ENCODE peak calls at places on chromosome 21, in eight cellular contexts. One of them, this sample, is unnamed.

GRCh38 chr21:39088831-39089380 is 94.3 kb downstream of the PSMG1 start:
- DNase-seq in PC-3: peak; percentile 66
- DNase-seq in mesenchymal stem cell: no peak
- DNase-seq in HCT116: no peak
- DNase-seq in kidney: no peak
- DNase-seq in colonic mucosa: no peak
- DNase-seq in keratinocyte: no peak
- DNase-seq in neuronal stem cell: no peak
- DNase-seq in this sample: peak; percentile 52

GRCh38 chr21:37220433-37220980 is 46.6 kb downstream of the VPS26C start:
- DNase-seq in mesenchymal stem cell: no peak
- DNase-seq in kidney: no peak
- DNase-seq in neuronal stem cell: no peak
- DNase-seq in HCT116: no peak
- DNase-seq in colonic mucosa: no peak
- DNase-seq in keratinocyte: no peak
- DNase-seq in PC-3: no peak
- DNase-seq in this sample: peak; percentile 69

GRCh38 chr21:38797470-38797869 is 8.3 kb upstream of the ETS2 start:
- DNase-seq in kidney: peak; percentile 52
- DNase-seq in keratinocyte: no peak
- DNase-seq in mesenchymal stem cell: peak; percentile 69
- DNase-seq in colonic mucosa: no peak
- DNase-seq in PC-3: peak; percentile 89
- DNase-seq in HCT116: peak; percentile 65
- DNase-seq in neuronal stem cell: no peak
- DNase-seq in this sample: peak; percentile 37

GRCh38 chr21:42067531-42068255 is 3.4 kb upstream of the UMODL1 start:
- DNase-seq in HCT116: no peak
- DNase-seq in kidney: peak; percentile 32
- DNase-seq in mesenchymal stem cell: no peak
- DNase-seq in colonic mucosa: no peak
- DNase-seq in PC-3: no peak
- DNase-seq in neuronal stem cell: no peak
- DNase-seq in keratinocyte: no peak
- DNase-seq in this sample: no peak

GRCh38 chr21:15788847-15789548 is 59.2 kb downstream of the USP25 start:
- DNase-seq in neuronal stem cell: no peak
- DNase-seq in kidney: no peak
- DNase-seq in mesenchymal stem cell: peak; percentile 66
- DNase-seq in PC-3: peak; percentile 37
- DNase-seq in colonic mucosa: no peak
- DNase-seq in HCT116: no peak
- DNase-seq in keratinocyte: no peak
- DNase-seq in this sample: peak; percentile 32

GRCh38 chr21:42113926-42114409 is 42.9 kb downstream of the UMODL1 start:
- DNase-seq in neuronal stem cell: no peak
- DNase-seq in keratinocyte: no peak
- DNase-seq in mesenchymal stem cell: peak; percentile 24
- DNase-seq in kidney: peak; percentile 32
- DNase-seq in PC-3: peak; percentile 82
- DNase-seq in HCT116: no peak
- DNase-seq in colonic mucosa: no peak
- DNase-seq in this sample: peak; percentile 88

GRCh38 chr21:43266534-43266933 is 97.7 kb downstream of the CRYAA start:
- DNase-seq in neuronal stem cell: no peak
- DNase-seq in HCT116: no peak
- DNase-seq in colonic mucosa: no peak
- DNase-seq in kidney: peak; percentile 9
- DNase-seq in keratinocyte: no peak
- DNase-seq in mesenchymal stem cell: peak; percentile 31
- DNase-seq in PC-3: no peak
- DNase-seq in this sample: peak; percentile 57

GRCh38 chr21:42239973-42240372 is 21.0 kb downstream of the ABCG1 start:
- DNase-seq in HCT116: no peak
- DNase-seq in PC-3: no peak
- DNase-seq in kidney: no peak
- DNase-seq in colonic mucosa: no peak
- DNase-seq in keratinocyte: no peak
- DNase-seq in neuronal stem cell: no peak
- DNase-seq in mesenchymal stem cell: no peak
- DNase-seq in this sample: no peak

GRCh38 chr21:41593784-41594138 is 85.8 kb upstream of the TMPRSS2 start:
- DNase-seq in mesenchymal stem cell: no peak
- DNase-seq in HCT116: no peak
- DNase-seq in colonic mucosa: peak; percentile 47
- DNase-seq in kidney: no peak
- DNase-seq in keratinocyte: no peak
- DNase-seq in PC-3: no peak
- DNase-seq in neuronal stem cell: no peak
- DNase-seq in this sample: no peak

GRCh38 chr21:35578350-35578782 is 482.0 kb downstream of the SETD4 start:
- DNase-seq in PC-3: no peak
- DNase-seq in HCT116: no peak
- DNase-seq in keratinocyte: no peak
- DNase-seq in colonic mucosa: no peak
- DNase-seq in mesenchymal stem cell: peak; percentile 75
- DNase-seq in kidney: no peak
- DNase-seq in neuronal stem cell: no peak
- DNase-seq in this sample: peak; percentile 95

GRCh38 chr21:29749957-29750356 is 189.8 kb downstream of the GRIK1 start:
- DNase-seq in kidney: no peak
- DNase-seq in HCT116: no peak
- DNase-seq in PC-3: no peak
- DNase-seq in keratinocyte: no peak
- DNase-seq in mesenchymal stem cell: no peak
- DNase-seq in neuronal stem cell: no peak
- DNase-seq in colonic mucosa: no peak
- DNase-seq in this sample: no peak

GRCh38 chr21:42558368-42558767 is 44.7 kb downstream of the SLC37A1 start:
- DNase-seq in kidney: no peak
- DNase-seq in neuronal stem cell: no peak
- DNase-seq in mesenchymal stem cell: no peak
- DNase-seq in colonic mucosa: no peak
- DNase-seq in HCT116: no peak
- DNase-seq in PC-3: no peak
- DNase-seq in keratinocyte: no peak
- DNase-seq in this sample: no peak

GRCh38 chr21:37787456-37787855 is 128.8 kb downstream of the KCNJ6 start:
- DNase-seq in HCT116: no peak
- DNase-seq in mesenchymal stem cell: peak; percentile 87
- DNase-seq in keratinocyte: peak; percentile 55
- DNase-seq in colonic mucosa: no peak
- DNase-seq in neuronal stem cell: no peak
- DNase-seq in PC-3: peak; percentile 62
- DNase-seq in kidney: no peak
- DNase-seq in this sample: peak; percentile 84

GRCh38 chr21:31670065-31670464 is 10.6 kb downstream of the SOD1 start:
- DNase-seq in keratinocyte: no peak
- DNase-seq in HCT116: no peak
- DNase-seq in PC-3: no peak
- DNase-seq in kidney: no peak
- DNase-seq in neuronal stem cell: no peak
- DNase-seq in mesenchymal stem cell: no peak
- DNase-seq in colonic mucosa: no peak
- DNase-seq in this sample: no peak

GRCh38 chr21:33949516-33950424 is 34.2 kb upstream of the ATP5PO start:
- DNase-seq in neuronal stem cell: no peak
- DNase-seq in keratinocyte: no peak
- DNase-seq in PC-3: no peak
- DNase-seq in mesenchymal stem cell: no peak
- DNase-seq in kidney: no peak
- DNase-seq in colonic mucosa: no peak
- DNase-seq in HCT116: no peak
- DNase-seq in this sample: no peak

GRCh38 chr21:40809673-40810072 is 37.3 kb downstream of the DSCAM start:
- DNase-seq in HCT116: no peak
- DNase-seq in neuronal stem cell: no peak
- DNase-seq in PC-3: no peak
- DNase-seq in kidney: no peak
- DNase-seq in colonic mucosa: no peak
- DNase-seq in keratinocyte: no peak
- DNase-seq in mesenchymal stem cell: no peak
- DNase-seq in this sample: peak; percentile 0

GRCh38 chr21:36551731-36552457 is 72.0 kb upstream of the CLDN14 start:
- DNase-seq in PC-3: no peak
- DNase-seq in kidney: no peak
- DNase-seq in neuronal stem cell: no peak
- DNase-seq in keratinocyte: no peak
- DNase-seq in mesenchymal stem cell: no peak
- DNase-seq in colonic mucosa: no peak
- DNase-seq in HCT116: no peak
- DNase-seq in this sample: peak; percentile 95

GRCh38 chr21:28421716-28422480 is 570.8 kb downstream of the LTN1 start:
- DNase-seq in neuronal stem cell: no peak
- DNase-seq in kidney: no peak
- DNase-seq in PC-3: peak; percentile 58
- DNase-seq in HCT116: no peak
- DNase-seq in mesenchymal stem cell: no peak
- DNase-seq in keratinocyte: no peak
- DNase-seq in colonic mucosa: no peak
- DNase-seq in this sample: peak; percentile 84

GRCh38 chr21:28426545-28426944 is 566.1 kb downstream of the LTN1 start:
- DNase-seq in mesenchymal stem cell: no peak
- DNase-seq in kidney: no peak
- DNase-seq in HCT116: no peak
- DNase-seq in colonic mucosa: no peak
- DNase-seq in PC-3: no peak
- DNase-seq in neuronal stem cell: no peak
- DNase-seq in keratinocyte: no peak
- DNase-seq in this sample: no peak

GRCh38 chr21:28419811-28420210 is 572.9 kb downstream of the LTN1 start:
- DNase-seq in PC-3: peak; percentile 15
- DNase-seq in HCT116: no peak
- DNase-seq in neuronal stem cell: no peak
- DNase-seq in kidney: no peak
- DNase-seq in colonic mucosa: no peak
- DNase-seq in keratinocyte: no peak
- DNase-seq in mesenchymal stem cell: no peak
- DNase-seq in this sample: no peak

GRCh38 chr21:28427356-28428022 is 565.2 kb downstream of the LTN1 start:
- DNase-seq in mesenchymal stem cell: no peak
- DNase-seq in keratinocyte: no peak
- DNase-seq in kidney: no peak
- DNase-seq in neuronal stem cell: no peak
- DNase-seq in PC-3: peak; percentile 71
- DNase-seq in colonic mucosa: no peak
- DNase-seq in HCT116: no peak
- DNase-seq in this sample: peak; percentile 61

DNA sequence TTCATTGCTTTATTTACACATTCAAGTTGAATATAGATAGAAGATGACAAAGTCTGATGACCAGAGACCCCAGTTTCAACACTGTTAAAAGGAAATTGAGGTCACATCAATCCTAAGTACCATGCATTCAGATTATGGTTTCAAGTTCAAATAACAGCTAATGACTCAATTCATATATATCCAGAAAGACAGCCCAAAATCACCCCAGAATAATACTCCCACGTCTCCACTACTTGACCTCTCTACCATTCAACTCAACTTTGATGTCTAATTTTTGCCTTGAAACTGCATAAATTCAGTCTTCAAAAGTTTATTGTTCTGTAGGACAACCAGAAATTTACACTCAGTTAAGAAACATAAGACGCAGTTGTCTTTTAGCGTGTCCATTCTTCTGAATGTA is 569.2 kb downstream of the LTN1 start:
- DNase-seq in colonic mucosa: no peak
- DNase-seq in neuronal stem cell: no peak
- DNase-seq in mesenchymal stem cell: no peak
- DNase-seq in keratinocyte: no peak
- DNase-seq in HCT116: no peak
- DNase-seq in PC-3: no peak
- DNase-seq in kidney: no peak
- DNase-seq in this sample: no peak
- H3K9ac ChIP-seq in colonic mucosa: no peak overlapping the region
- H3K9ac ChIP-seq in neuronal stem cell: no peak overlapping the region
- H3K9ac ChIP-seq in mesenchymal stem cell: no peak overlapping the region
- H3K9ac ChIP-seq in keratinocyte: no peak overlapping the region
- H3K9ac ChIP-seq in HCT116: no peak overlapping the region
- H3K9ac ChIP-seq in PC-3: no peak overlapping the region
- H3K9ac ChIP-seq in kidney: no peak overlapping the region
- H3K9ac ChIP-seq in this sample: no peak overlapping the region

GRCh38 chr21:28521932-28522826 is 470.5 kb downstream of the LTN1 start:
- DNase-seq in HCT116: no peak
- DNase-seq in mesenchymal stem cell: peak; percentile 13
- DNase-seq in neuronal stem cell: no peak
- DNase-seq in keratinocyte: no peak
- DNase-seq in PC-3: peak; percentile 54
- DNase-seq in colonic mucosa: no peak
- DNase-seq in kidney: no peak
- DNase-seq in this sample: peak; percentile 62
- H3K9me3 ChIP-seq in HCT116: peaks cover 7% of the 10 kb centered on the region
- H3K9me3 ChIP-seq in mesenchymal stem cell: no peaks in the 10 kb centered on the region
- H3K9me3 ChIP-seq in neuronal stem cell: no peaks in the 10 kb centered on the region
- H3K9me3 ChIP-seq in keratinocyte: no peaks in the 10 kb centered on the region
- H3K9me3 ChIP-seq in PC-3: no peaks in the 10 kb centered on the region
- H3K9me3 ChIP-seq in colonic mucosa: no peaks in the 10 kb centered on the region
- H3K9me3 ChIP-seq in kidney: no peaks in the 10 kb centered on the region
- H3K9me3 ChIP-seq in this sample: no peaks in the 10 kb centered on the region

DNA sequence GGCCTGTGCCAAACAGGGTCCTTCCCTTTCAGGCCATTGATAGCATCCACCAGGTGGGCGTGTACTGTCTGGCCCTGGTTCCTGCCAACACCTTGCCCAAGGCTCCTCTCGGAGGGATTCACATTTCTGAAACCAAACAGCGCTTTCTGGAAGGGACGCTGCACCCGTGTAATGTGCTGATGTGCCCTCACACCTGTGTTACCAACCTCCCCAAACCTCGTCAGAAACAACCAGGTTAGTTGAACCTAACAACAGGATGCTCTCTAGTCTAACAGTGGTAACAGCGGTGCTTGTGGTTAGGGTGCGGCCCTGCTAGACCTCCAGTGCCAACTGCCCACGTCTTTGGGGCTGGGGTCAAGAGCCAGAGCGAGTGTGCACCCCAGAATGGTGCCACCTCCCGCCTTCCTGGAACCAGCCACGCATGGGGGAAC is 54.4 kb downstream of the S100B start:
- DNase-seq in neuronal stem cell: no peak
- DNase-seq in colonic mucosa: no peak
- DNase-seq in mesenchymal stem cell: no peak
- DNase-seq in keratinocyte: no peak
- DNase-seq in HCT116: no peak
- DNase-seq in PC-3: no peak
- DNase-seq in kidney: no peak
- DNase-seq in this sample: no peak
- H3K4me1 ChIP-seq in neuronal stem cell: no peaks in the 10 kb centered on the region
- H3K4me1 ChIP-seq in colonic mucosa: no peaks in the 10 kb centered on the region
- H3K4me1 ChIP-seq in mesenchymal stem cell: no peaks in the 10 kb centered on the region
- H3K4me1 ChIP-seq in keratinocyte: peaks cover 4% of the 10 kb centered on the region
- H3K4me1 ChIP-seq in HCT116: no peaks in the 10 kb centered on the region
- H3K4me1 ChIP-seq in PC-3: no peaks in the 10 kb centered on the region
- H3K4me1 ChIP-seq in kidney: no peaks in the 10 kb centered on the region
- H3K4me1 ChIP-seq in this sample: no peaks in the 10 kb centered on the region

GRCh38 chr21:44924611-44925010 is 3.9 kb upstream of the ITGB2 start:
- DNase-seq in kidney: no peak
- DNase-seq in keratinocyte: no peak
- DNase-seq in HCT116: no peak
- DNase-seq in mesenchymal stem cell: no peak
- DNase-seq in neuronal stem cell: no peak
- DNase-seq in PC-3: no peak
- DNase-seq in colonic mucosa: no peak
- DNase-seq in this sample: no peak
- H3K9ac ChIP-seq in kidney: no peak overlapping the region
- H3K9ac ChIP-seq in keratinocyte: no peak overlapping the region
- H3K9ac ChIP-seq in HCT116: no peak overlapping the region
- H3K9ac ChIP-seq in mesenchymal stem cell: no peak overlapping the region
- H3K9ac ChIP-seq in neuronal stem cell: no peak overlapping the region
- H3K9ac ChIP-seq in PC-3: peak overlapping the region; percentile 18
- H3K9ac ChIP-seq in colonic mucosa: no peak overlapping the region
- H3K9ac ChIP-seq in this sample: no peak overlapping the region

GRCh38 chr21:10425856-10426255 is 95.5 kb upstream of the TPTE start:
- DNase-seq in HCT116: no peak
- DNase-seq in keratinocyte: no peak
- DNase-seq in neuronal stem cell: no peak
- DNase-seq in mesenchymal stem cell: no peak
- DNase-seq in PC-3: no peak
- DNase-seq in colonic mucosa: no peak
- DNase-seq in kidney: no peak
- DNase-seq in this sample: no peak
- H3K9me3 ChIP-seq in HCT116: peaks cover 96% of the 10 kb centered on the region
- H3K9me3 ChIP-seq in keratinocyte: peaks cover 47% of the 10 kb centered on the region
- H3K9me3 ChIP-seq in neuronal stem cell: no peaks in the 10 kb centered on the region
- H3K9me3 ChIP-seq in mesenchymal stem cell: peaks cover 55% of the 10 kb centered on the region
- H3K9me3 ChIP-seq in PC-3: peaks cover 40% of the 10 kb centered on the region
- H3K9me3 ChIP-seq in colonic mucosa: peaks cover 10% of the 10 kb centered on the region
- H3K9me3 ChIP-seq in kidney: peaks cover 13% of the 10 kb centered on the region
- H3K9me3 ChIP-seq in this sample: peaks cover 5% of the 10 kb centered on the region

This sample was measured in GM23248.